ENCODE peak calls at places on chromosomes 3 and 15, in five cellular contexts. N is K562, M is H1, C is HepG2, Q is GM12878. R is an unnamed sample.

GRCh38 chr3:143648708-143649107 is 199.6 kb downstream of the SLC9A9 start:
- DNase-seq in N (peak; percentile 28), M (peak; percentile 54), C (no peak), Q (no peak), R (peak; percentile 1)

GRCh38 chr15:72902245-72902928 is 118.8 kb upstream of the ADPGK start:
- DNase-seq in N (no peak), M (no peak), C (no peak), Q (no peak), R (no peak)

GRCh38 chr3:18660059-18660458 is 234.9 kb upstream of the SATB1 start:
- DNase-seq in N (no peak), M (no peak), C (no peak), Q (no peak), R (no peak)

GRCh38 chr3:195908439-195909293 is at the start of gene TNK2:
- DNase-seq in N (no peak), M (peak; percentile 75), C (no peak), Q (no peak), R (peak; percentile 57)

GRCh38 chr15:92653836-92654524 is 1.6 kb downstream of the FAM174B start:
- DNase-seq in N (no peak), M (peak; percentile 45), C (peak; percentile 10), Q (no peak), R (peak; percentile 60)

GRCh38 chr3:126259411-126260391 is 79.3 kb upstream of the ALDH1L1 start:
- DNase-seq in N (peak; percentile 41), M (peak; percentile 76), C (peak; percentile 29), Q (no peak), R (peak; percentile 79)

GRCh38 chr3:52532838-52533622 is 627 bp downstream of the NT5DC2 start:
- DNase-seq in N (peak; percentile 61), M (peak; percentile 72), C (no peak), Q (no peak), R (peak; percentile 60)

GRCh38 chr15:92521624-92522008 is 127.9 kb downstream of the ST8SIA2 start:
- DNase-seq in N (peak; percentile 44), M (peak; percentile 70), C (peak; percentile 51), Q (peak; percentile 37), R (peak; percentile 64)

GRCh38 chr15:50247819-50248650 is 17.5 kb downstream of the HDC start:
- DNase-seq in N (no peak), M (no peak), C (no peak), Q (no peak), R (no peak)

GRCh38 chr15:47434641-47435040 is 282.7 kb upstream of the SEMA6D start:
- DNase-seq in N (no peak), M (no peak), C (no peak), Q (no peak), R (no peak)

GRCh38 chr3:61448378-61448777 is 113.0 kb upstream of the PTPRG start:
- DNase-seq in N (no peak), M (no peak), C (no peak), Q (no peak), R (no peak)

GRCh38 chr3:158770254-158771017 is 31.4 kb upstream of the MFSD1 start:
- DNase-seq in N (no peak), M (no peak), C (no peak), Q (no peak), R (no peak)

GRCh38 chr3:126147932-126148683 is 32.3 kb downstream of the ALDH1L1 start:
- DNase-seq in N (no peak), M (peak; percentile 19), C (no peak), Q (no peak), R (no peak)

GRCh38 chr15:65841121-65841930 is 28.0 kb upstream of the RAB11A start:
- DNase-seq in N (no peak), M (no peak), C (no peak), Q (no peak), R (no peak)

GRCh38 chr15:29057856-29058255 is 172.1 kb downstream of the APBA2 start:
- DNase-seq in N (no peak), M (no peak), C (no peak), Q (no peak), R (no peak)

GRCh38 chr15:32651229-32651837 is 9.8 kb downstream of the SCG5 start:
- DNase-seq in N (peak; percentile 74), M (peak; percentile 73), C (peak; percentile 48), Q (no peak), R (peak; percentile 71)

GRCh38 chr3:146241523-146242240 is 9.2 kb downstream of the PLSCR4 start:
- DNase-seq in N (no peak), M (no peak), C (no peak), Q (no peak), R (no peak)

GRCh38 chr15:87792250-87793030 is 464.1 kb downstream of the NTRK3 start:
- DNase-seq in N (no peak), M (no peak), C (no peak), Q (no peak), R (peak; percentile 50)
- TF ChIP-seq TAF1 in N (no peak), M (no peak), C (no peak), Q (no peak), R (no peak)

DNA sequence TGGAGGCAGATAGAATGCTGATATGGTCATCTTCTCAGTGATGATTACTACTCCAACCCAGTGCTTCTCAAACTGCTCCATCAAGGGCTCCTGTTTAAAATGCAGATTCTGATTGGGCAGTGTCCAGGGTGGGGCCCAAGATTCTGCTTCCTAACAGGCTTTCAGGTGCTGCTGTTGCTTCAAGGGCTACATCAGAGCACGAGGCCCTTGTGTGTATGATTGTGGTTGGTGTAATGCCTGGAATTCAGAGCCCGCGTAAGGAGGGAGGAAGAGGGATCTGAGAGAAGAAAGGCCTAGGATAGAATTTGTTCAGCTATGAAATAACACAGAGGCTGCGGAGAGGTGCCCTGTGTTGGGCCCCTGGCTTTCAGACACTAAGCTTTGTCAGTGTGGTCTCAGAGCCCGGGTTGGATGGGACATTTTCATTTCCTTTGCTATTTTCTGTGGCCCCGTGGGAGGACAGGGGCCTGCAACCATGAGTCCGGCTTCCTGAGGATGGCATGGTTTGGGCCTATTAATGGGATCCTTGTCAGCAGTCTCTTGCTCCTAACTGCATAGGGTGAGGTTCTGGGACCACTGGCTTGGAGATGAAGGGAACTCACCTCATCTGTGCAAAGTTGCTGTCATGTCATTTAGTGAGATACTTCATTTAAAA is 53.0 kb downstream of the ATP1B3 start:
- DNase-seq in N (no peak), M (peak; percentile 42), C (no peak), Q (no peak), R (no peak)
- H2AFZ ChIP-seq in N (no peak overlapping the region), M (no peak overlapping the region), C (no peak overlapping the region), Q (no peak overlapping the region), R (no peak overlapping the region)

DNA sequence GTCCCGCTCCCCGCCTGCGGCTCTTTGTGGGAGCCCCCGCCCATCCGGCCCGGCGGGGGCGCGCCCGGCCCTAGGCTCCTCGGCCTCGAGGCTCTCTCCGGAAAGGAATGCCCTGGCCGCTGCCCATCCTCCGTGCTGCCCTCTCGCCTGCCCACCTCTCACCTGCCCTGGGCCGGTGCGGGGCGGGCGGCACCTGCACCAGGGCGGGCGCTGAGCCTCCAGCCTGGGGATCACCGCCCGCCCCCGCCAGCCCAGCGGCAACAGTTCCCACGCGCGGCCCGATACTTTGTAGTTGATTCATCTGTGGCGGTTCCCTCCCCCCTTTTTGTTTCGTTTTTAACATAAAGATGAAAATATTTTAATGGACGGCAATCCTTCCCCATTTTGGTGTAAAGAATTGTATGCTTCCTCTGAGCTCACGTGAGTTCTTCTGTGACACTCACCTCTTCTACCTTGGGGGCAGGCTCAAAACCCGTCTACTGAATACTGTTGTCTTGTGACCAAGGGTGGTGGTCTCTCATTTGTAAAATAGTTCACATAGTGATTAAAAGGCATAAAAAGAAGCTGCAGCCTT is 1.9 kb downstream of the KLF13 start:
- DNase-seq in N (peak; percentile 65), M (no peak), C (no peak), Q (no peak), R (peak; percentile 72)
- TF ChIP-seq TAF1 in N (no peak), M (no peak), C (peak; percentile 16), Q (no peak), R (no peak)

GRCh38 chr3:25789209-25789595 is 688 bp upstream of the OXSM start:
- DNase-seq in N (no peak), M (no peak), C (no peak), Q (no peak), R (no peak)
- H2AFZ ChIP-seq in N (peak overlapping the region; percentile 94), M (no peak overlapping the region), C (no peak overlapping the region), Q (peak overlapping the region; percentile 78), R (peak overlapping the region; percentile 92)

DNA sequence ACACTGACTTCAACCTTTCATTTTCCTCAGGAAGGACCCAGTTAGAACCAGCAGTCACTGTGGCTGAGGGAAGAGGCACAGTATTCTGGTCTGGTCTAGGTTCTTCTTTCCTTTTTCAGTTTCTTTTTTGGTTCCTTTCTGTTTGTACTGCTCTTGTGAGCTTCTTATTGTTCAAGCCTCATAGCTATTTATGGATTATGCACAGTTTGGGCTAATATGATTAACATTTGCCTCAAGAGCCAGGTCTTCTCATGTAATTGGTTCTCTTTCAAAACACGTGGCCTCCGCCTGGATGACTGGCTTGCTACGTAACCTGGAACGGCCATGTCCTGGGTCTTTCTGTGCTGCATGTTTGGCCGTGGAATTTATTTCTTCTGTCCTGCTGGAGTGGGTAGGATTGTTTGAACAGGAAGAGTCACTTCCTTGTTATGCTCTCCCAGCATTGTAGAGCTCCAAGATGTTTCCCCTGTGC is 43.3 kb downstream of the RBMS3 start:
- DNase-seq in N (no peak), M (no peak), C (no peak), Q (peak; percentile 84), R (no peak)
- TF ChIP-seq TAF1 in N (no peak), M (no peak), C (no peak), Q (no peak), R (peak; percentile 64)

GRCh38 chr3:89306535-89306934 is 199.1 kb downstream of the EPHA3 start:
- DNase-seq in N (no peak), M (no peak), C (no peak), Q (no peak), R (no peak)
- H2AFZ ChIP-seq in N (no peak overlapping the region), M (no peak overlapping the region), C (no peak overlapping the region), Q (no peak overlapping the region), R (no peak overlapping the region)

GRCh38 chr15:68626739-68627138 is 47.9 kb downstream of the CORO2B start:
- DNase-seq in N (no peak), M (no peak), C (no peak), Q (no peak), R (no peak)
- TF ChIP-seq TAF1 in N (no peak), M (no peak), C (no peak), Q (no peak), R (no peak)

DNA sequence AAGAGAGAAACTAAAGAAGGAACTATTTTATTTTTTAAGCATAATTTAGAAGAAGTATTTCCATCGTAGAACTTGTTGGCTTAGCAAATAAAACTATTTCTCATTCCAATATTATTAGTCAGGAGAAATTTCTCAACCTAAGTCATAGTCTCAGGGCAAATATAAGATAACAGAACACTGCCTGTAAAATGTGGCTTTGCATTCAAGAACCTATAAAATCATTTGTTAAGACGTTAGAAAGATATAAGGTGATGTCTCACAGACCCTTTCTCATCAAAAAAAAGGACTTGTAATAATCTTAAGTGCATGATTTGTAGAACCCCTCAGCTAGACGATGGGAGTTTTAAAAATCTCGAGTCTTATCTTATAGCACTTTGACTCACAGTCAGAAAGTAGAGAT is 314.6 kb upstream of the CFAP20DC start:
- DNase-seq in N (no peak), M (no peak), C (no peak), Q (no peak), R (no peak)
- H2AFZ ChIP-seq in N (no peak overlapping the region), M (no peak overlapping the region), C (no peak overlapping the region), Q (no peak overlapping the region), R (no peak overlapping the region)

R was measured in SK-N-SH.